ENCODE peak calls at places on chromosome 12, in nine cellular contexts. X is tibial artery, E is lower lobe of right lung, M is type B pancreatic cell, F is OCI-LY7, K is osteocyte, V is fibroblast of villous mesenchyme, R is fibroblast of lung, G is brain microvascular endothelial cell. U is an unnamed sample.

GRCh38 chr12:82695531-82695930 is 8.8 kb downstream of the TMTC2 start:
- DNase-seq in X (no peak), E (no peak), M (no peak), F (no peak), K (no peak), V (peak; percentile 2), R (no peak), G (no peak), U (no peak)

GRCh38 chr12:1927751-1928351 is 9.4 kb upstream of the CACNA2D4 start:
- DNase-seq in X (peak; percentile 86), E (peak; percentile 28), M (peak; percentile 67), F (no peak), K (peak; percentile 78), V (no peak), R (no peak), G (no peak), U (no peak)

GRCh38 chr12:20450591-20450990 is 82.3 kb downstream of the PDE3A start:
- DNase-seq in X (no peak), E (no peak), M (no peak), F (no peak), K (no peak), V (no peak), R (peak; percentile 48), G (peak; percentile 63), U (no peak)

GRCh38 chr12:48795550-48796455 is 6.9 kb upstream of the ADCY6 start:
- DNase-seq in X (peak; percentile 83), E (no peak), M (peak; percentile 81), F (peak; percentile 55), K (peak; percentile 89), V (peak; percentile 83), R (peak; percentile 53), G (peak; percentile 66), U (no peak)

GRCh38 chr12:70267550-70267949 is 24.3 kb downstream of the CNOT2 start:
- DNase-seq in X (no peak), E (no peak), M (no peak), F (peak; percentile 10), K (no peak), V (peak; percentile 63), R (peak; percentile 47), G (no peak), U (no peak)

GRCh38 chr12:3293013-3293412 is 198.0 kb upstream of the PRMT8 start:
- DNase-seq in X (no peak), E (no peak), M (no peak), F (no peak), K (no peak), V (peak; percentile 28), R (no peak), G (no peak), U (no peak)

GRCh38 chr12:94134226-94134795 is 14.1 kb upstream of the PLXNC1 start:
- DNase-seq in X (no peak), E (no peak), M (no peak), F (peak; percentile 71), K (no peak), V (peak; percentile 72), R (peak; percentile 41), G (no peak), U (no peak)

GRCh38 chr12:39464976-39465375 is 22.1 kb upstream of the KIF21A start:
- DNase-seq in X (no peak), E (no peak), M (no peak), F (no peak), K (no peak), V (no peak), R (no peak), G (no peak), U (no peak)

GRCh38 chr12:2640709-2641108 is 154.1 kb upstream of the FKBP4 start:
- DNase-seq in X (peak; percentile 94), E (no peak), M (no peak), F (no peak), K (no peak), V (peak; percentile 84), R (peak; percentile 99), G (peak; percentile 97), U (peak; percentile 26)

GRCh38 chr12:48969847-48970701 is 1.5 kb downstream of the WNT10B start:
- DNase-seq in X (no peak), E (peak; percentile 51), M (no peak), F (no peak), K (no peak), V (no peak), R (peak; percentile 30), G (no peak), U (no peak)

GRCh38 chr12:103495158-103495782 is 498 bp downstream of the C12orf42 start:
- DNase-seq in X (no peak), E (peak; percentile 41), M (peak; percentile 69), F (no peak), K (no peak), V (no peak), R (no peak), G (no peak), U (no peak)

GRCh38 chr12:52151859-52152783 is 39.7 kb downstream of the KRT80 start:
- DNase-seq in X (peak; percentile 83), E (peak; percentile 85), M (no peak), F (peak; percentile 38), K (no peak), V (peak; percentile 54), R (peak; percentile 47), G (no peak), U (peak; percentile 76)

GRCh38 chr12:16515666-16516065 is 90.3 kb downstream of the LMO3 start:
- DNase-seq in X (no peak), E (no peak), M (no peak), F (no peak), K (no peak), V (no peak), R (peak; percentile 52), G (peak; percentile 1), U (no peak)

GRCh38 chr12:58086930-58087329 is 145.6 kb downstream of the ATP23 start:
- DNase-seq in X (no peak), E (no peak), M (no peak), F (no peak), K (no peak), V (no peak), R (no peak), G (no peak), U (no peak)

GRCh38 chr12:15837141-15837781 is 44.9 kb upstream of the STRAP start:
- DNase-seq in X (no peak), E (no peak), M (no peak), F (no peak), K (no peak), V (peak; percentile 16), R (peak; percentile 94), G (no peak), U (no peak)

DNA sequence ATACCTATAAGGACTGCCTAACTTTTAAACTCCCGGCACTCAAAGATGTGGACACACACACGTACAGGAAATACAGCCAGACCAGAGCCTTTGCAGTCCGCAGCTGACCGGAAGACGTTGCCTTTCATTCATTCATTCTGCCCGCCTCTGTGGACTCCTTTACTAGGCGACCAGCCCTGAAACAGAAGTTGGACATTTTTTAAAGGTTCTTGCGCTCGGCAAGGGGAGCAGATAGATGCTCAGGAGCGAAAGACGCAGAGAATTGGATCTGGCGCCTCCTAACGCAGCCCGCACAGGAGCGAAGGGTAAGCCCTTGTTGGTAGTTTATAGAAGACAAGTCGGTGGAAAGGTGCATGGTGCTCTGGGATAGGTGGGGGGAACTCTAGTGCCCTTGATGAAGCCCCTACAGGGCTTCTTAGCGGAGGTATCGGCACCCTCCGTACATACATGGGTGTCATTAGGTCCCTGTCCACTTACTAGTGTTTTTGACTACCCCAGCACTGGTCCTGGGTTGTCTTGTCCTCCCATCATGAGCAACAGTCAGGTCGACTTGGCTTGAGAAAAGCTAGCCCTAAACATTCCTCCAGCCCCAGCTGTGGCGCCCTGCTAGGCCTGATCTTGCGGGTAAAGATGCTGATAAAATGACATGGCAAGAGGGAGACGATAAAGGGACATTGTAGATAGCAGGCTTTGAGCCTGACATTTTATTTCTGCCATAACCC is at the start of gene KDM2B:
- DNase-seq in X (peak; percentile 73), E (no peak), M (no peak), F (peak; percentile 55), K (no peak), V (peak; percentile 80), R (peak; percentile 64), G (peak; percentile 40), U (no peak)
- TF ChIP-seq CTCF in X (no peak), E (no peak), M (no peak), F (peak; percentile 62), K (no peak), V (peak; percentile 0), R (no peak), G (no peak), U (no peak)

GRCh38 chr12:106790020-106790419 is 15.5 kb downstream of the RIC8B start:
- DNase-seq in X (no peak), E (no peak), M (no peak), F (peak; percentile 21), K (no peak), V (no peak), R (no peak), G (no peak), U (no peak)
- TF ChIP-seq CTCF in X (no peak), E (no peak), M (peak; percentile 23), F (peak; percentile 71), K (peak; percentile 10), V (peak; percentile 26), R (peak; percentile 14), G (peak; percentile 29), U (no peak)

GRCh38 chr12:117903441-117903840 is 65.3 kb downstream of the KSR2 start:
- DNase-seq in X (no peak), E (no peak), M (no peak), F (no peak), K (no peak), V (no peak), R (no peak), G (no peak), U (no peak)

GRCh38 chr12:117911347-117911746 is 57.4 kb downstream of the KSR2 start:
- DNase-seq in X (no peak), E (no peak), M (no peak), F (no peak), K (no peak), V (no peak), R (no peak), G (no peak), U (no peak)

GRCh38 chr12:117908411-117908810 is 60.4 kb downstream of the KSR2 start:
- DNase-seq in X (no peak), E (no peak), M (no peak), F (no peak), K (no peak), V (no peak), R (no peak), G (no peak), U (no peak)

GRCh38 chr12:117904051-117904450 is 64.7 kb downstream of the KSR2 start:
- DNase-seq in X (no peak), E (no peak), M (no peak), F (no peak), K (no peak), V (no peak), R (no peak), G (no peak), U (no peak)

GRCh38 chr12:117907108-117907689 is 61.6 kb downstream of the KSR2 start:
- DNase-seq in X (no peak), E (no peak), M (no peak), F (no peak), K (no peak), V (no peak), R (no peak), G (no peak), U (no peak)
- TF ChIP-seq CTCF in X (no peak), E (no peak), M (no peak), F (no peak), K (no peak), V (no peak), R (no peak), G (no peak), U (no peak)

DNA sequence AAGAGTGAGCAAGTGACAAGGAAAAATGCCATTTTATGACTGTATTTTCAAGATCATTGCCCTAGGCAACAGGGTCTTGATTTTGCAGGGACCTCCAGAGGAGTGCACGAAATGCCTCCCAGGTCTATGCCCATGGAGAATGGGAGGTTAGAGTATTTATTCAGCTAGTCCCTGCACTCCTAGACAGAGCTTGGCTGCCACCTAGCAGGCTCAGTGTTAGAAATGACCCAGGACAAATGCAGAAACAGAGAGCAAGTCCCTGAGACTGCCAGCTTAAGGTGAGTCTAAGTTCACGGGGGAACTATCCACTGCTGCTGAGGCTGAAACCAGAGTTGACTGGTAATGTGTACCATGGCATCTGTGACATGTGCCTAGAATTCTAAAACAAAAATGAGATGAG is 506.4 kb downstream of the MED13L start:
- DNase-seq in X (no peak), E (no peak), M (no peak), F (no peak), K (no peak), V (peak; percentile 12), R (no peak), G (no peak), U (no peak)
- TF ChIP-seq CTCF in X (no peak), E (no peak), M (peak; percentile 47), F (no peak), K (no peak), V (peak; percentile 26), R (no peak), G (peak; percentile 2), U (no peak)